ENCODE peak calls at places on chromosomes 4 and X, in ten cellular contexts. One of them, this sample, is unnamed.

GRCh38 chrX:41108007-41108683 is 22.9 kb downstream of the USP9X start:
- DNase-seq in lung: no peak
- DNase-seq in PC-3: no peak
- DNase-seq in adrenal gland: no peak
- DNase-seq in tibial artery: no peak
- DNase-seq in Caco-2: no peak
- DNase-seq in OCI-LY7: no peak
- DNase-seq in choroid plexus epithelial cell: no peak
- DNase-seq in tibial nerve: no peak
- DNase-seq in foreskin fibroblast: peak; percentile 43
- DNase-seq in this sample: no peak

GRCh38 chrX:153412746-153413720 is 1.8 kb downstream of the ZFP92 start:
- DNase-seq in lung: no peak
- DNase-seq in PC-3: no peak
- DNase-seq in adrenal gland: no peak
- DNase-seq in tibial artery: no peak
- DNase-seq in Caco-2: no peak
- DNase-seq in OCI-LY7: no peak
- DNase-seq in choroid plexus epithelial cell: peak; percentile 20
- DNase-seq in tibial nerve: no peak
- DNase-seq in foreskin fibroblast: no peak
- DNase-seq in this sample: no peak

GRCh38 chr4:168480991-168481588 is 798 bp upstream of the DDX60L start:
- DNase-seq in lung: no peak
- DNase-seq in PC-3: peak; percentile 82
- DNase-seq in adrenal gland: peak; percentile 61
- DNase-seq in tibial artery: no peak
- DNase-seq in Caco-2: peak; percentile 12
- DNase-seq in OCI-LY7: peak; percentile 4
- DNase-seq in choroid plexus epithelial cell: peak; percentile 88
- DNase-seq in tibial nerve: no peak
- DNase-seq in foreskin fibroblast: peak; percentile 82
- DNase-seq in this sample: peak; percentile 45

GRCh38 chr4:150305995-150306394 is 227.8 kb downstream of the DCLK2 start:
- DNase-seq in lung: no peak
- DNase-seq in PC-3: peak; percentile 60
- DNase-seq in adrenal gland: no peak
- DNase-seq in tibial artery: no peak
- DNase-seq in Caco-2: no peak
- DNase-seq in OCI-LY7: no peak
- DNase-seq in choroid plexus epithelial cell: peak; percentile 83
- DNase-seq in tibial nerve: no peak
- DNase-seq in foreskin fibroblast: peak; percentile 76
- DNase-seq in this sample: no peak

GRCh38 chrX:100747090-100747489 is 15.2 kb upstream of the SYTL4 start:
- DNase-seq in lung: no peak
- DNase-seq in PC-3: no peak
- DNase-seq in adrenal gland: no peak
- DNase-seq in tibial artery: no peak
- DNase-seq in Caco-2: no peak
- DNase-seq in OCI-LY7: no peak
- DNase-seq in choroid plexus epithelial cell: peak; percentile 47
- DNase-seq in tibial nerve: no peak
- DNase-seq in foreskin fibroblast: peak; percentile 17
- DNase-seq in this sample: no peak

GRCh38 chrX:18377802-18378201 is 23.3 kb upstream of the SCML2 start:
- DNase-seq in lung: no peak
- DNase-seq in PC-3: peak; percentile 54
- DNase-seq in adrenal gland: peak; percentile 57
- DNase-seq in tibial artery: no peak
- DNase-seq in Caco-2: peak; percentile 35
- DNase-seq in OCI-LY7: peak; percentile 47
- DNase-seq in choroid plexus epithelial cell: peak; percentile 36
- DNase-seq in tibial nerve: no peak
- DNase-seq in foreskin fibroblast: peak; percentile 43
- DNase-seq in this sample: no peak

GRCh38 chrX:39653656-39654055 is 444.1 kb downstream of the BCOR start:
- DNase-seq in lung: no peak
- DNase-seq in PC-3: no peak
- DNase-seq in adrenal gland: no peak
- DNase-seq in tibial artery: no peak
- DNase-seq in Caco-2: no peak
- DNase-seq in OCI-LY7: no peak
- DNase-seq in choroid plexus epithelial cell: no peak
- DNase-seq in tibial nerve: no peak
- DNase-seq in foreskin fibroblast: no peak
- DNase-seq in this sample: no peak

GRCh38 chrX:20739038-20739745 is 472.5 kb upstream of the RPS6KA3 start:
- DNase-seq in lung: no peak
- DNase-seq in PC-3: no peak
- DNase-seq in adrenal gland: no peak
- DNase-seq in tibial artery: no peak
- DNase-seq in Caco-2: no peak
- DNase-seq in OCI-LY7: no peak
- DNase-seq in choroid plexus epithelial cell: no peak
- DNase-seq in tibial nerve: no peak
- DNase-seq in foreskin fibroblast: no peak
- DNase-seq in this sample: no peak

GRCh38 chr4:149793459-149793858 is 22.2 kb downstream of the IQCM start:
- DNase-seq in lung: no peak
- DNase-seq in PC-3: peak; percentile 25
- DNase-seq in adrenal gland: no peak
- DNase-seq in tibial artery: no peak
- DNase-seq in Caco-2: no peak
- DNase-seq in OCI-LY7: no peak
- DNase-seq in choroid plexus epithelial cell: peak; percentile 13
- DNase-seq in tibial nerve: no peak
- DNase-seq in foreskin fibroblast: peak; percentile 44
- DNase-seq in this sample: no peak

GRCh38 chrX:153061732-153062131 is 5.5 kb downstream of the PNMA3 start:
- DNase-seq in lung: no peak
- DNase-seq in PC-3: peak; percentile 71
- DNase-seq in adrenal gland: no peak
- DNase-seq in tibial artery: no peak
- DNase-seq in Caco-2: no peak
- DNase-seq in OCI-LY7: no peak
- DNase-seq in choroid plexus epithelial cell: peak; percentile 44
- DNase-seq in tibial nerve: no peak
- DNase-seq in foreskin fibroblast: peak; percentile 64
- DNase-seq in this sample: no peak

GRCh38 chr4:174084542-174084941 is 198.9 kb downstream of the FBXO8 start:
- DNase-seq in lung: no peak
- DNase-seq in PC-3: no peak
- DNase-seq in adrenal gland: no peak
- DNase-seq in tibial artery: no peak
- DNase-seq in Caco-2: no peak
- DNase-seq in OCI-LY7: no peak
- DNase-seq in choroid plexus epithelial cell: no peak
- DNase-seq in tibial nerve: no peak
- DNase-seq in foreskin fibroblast: peak; percentile 47
- DNase-seq in this sample: no peak
- H3K4me3 ChIP-seq in lung: no peak overlapping the region
- H3K4me3 ChIP-seq in PC-3: no peak overlapping the region
- H3K4me3 ChIP-seq in adrenal gland: no peak overlapping the region
- H3K4me3 ChIP-seq in tibial artery: no peak overlapping the region
- H3K4me3 ChIP-seq in Caco-2: no peak overlapping the region
- H3K4me3 ChIP-seq in OCI-LY7: no peak overlapping the region
- H3K4me3 ChIP-seq in choroid plexus epithelial cell: no peak overlapping the region
- H3K4me3 ChIP-seq in tibial nerve: no peak overlapping the region
- H3K4me3 ChIP-seq in foreskin fibroblast: no peak overlapping the region
- H3K4me3 ChIP-seq in this sample: no peak overlapping the region

GRCh38 chrX:16883487-16883804 is 13.3 kb upstream of the RBBP7 start:
- DNase-seq in lung: no peak
- DNase-seq in PC-3: no peak
- DNase-seq in adrenal gland: no peak
- DNase-seq in tibial artery: no peak
- DNase-seq in Caco-2: no peak
- DNase-seq in OCI-LY7: no peak
- DNase-seq in choroid plexus epithelial cell: no peak
- DNase-seq in tibial nerve: no peak
- DNase-seq in foreskin fibroblast: no peak
- DNase-seq in this sample: no peak
- TF ChIP-seq CTCF in lung: no peak
- TF ChIP-seq CTCF in PC-3: no peak
- TF ChIP-seq CTCF in adrenal gland: no peak
- TF ChIP-seq CTCF in tibial artery: no peak
- TF ChIP-seq CTCF in Caco-2: no peak
- TF ChIP-seq CTCF in OCI-LY7: no peak
- TF ChIP-seq CTCF in choroid plexus epithelial cell: no peak
- TF ChIP-seq CTCF in tibial nerve: no peak
- TF ChIP-seq CTCF in foreskin fibroblast: no peak
- TF ChIP-seq CTCF in this sample: no peak

GRCh38 chr4:158166701-158167100 is 6.1 kb downstream of the GASK1B start:
- DNase-seq in lung: no peak
- DNase-seq in PC-3: no peak
- DNase-seq in adrenal gland: no peak
- DNase-seq in tibial artery: no peak
- DNase-seq in Caco-2: no peak
- DNase-seq in OCI-LY7: no peak
- DNase-seq in choroid plexus epithelial cell: no peak
- DNase-seq in tibial nerve: no peak
- DNase-seq in foreskin fibroblast: peak; percentile 28
- DNase-seq in this sample: no peak

GRCh38 chr4:158162637-158163036 is 10.2 kb downstream of the GASK1B start:
- DNase-seq in lung: no peak
- DNase-seq in PC-3: no peak
- DNase-seq in adrenal gland: no peak
- DNase-seq in tibial artery: no peak
- DNase-seq in Caco-2: no peak
- DNase-seq in OCI-LY7: no peak
- DNase-seq in choroid plexus epithelial cell: no peak
- DNase-seq in tibial nerve: no peak
- DNase-seq in foreskin fibroblast: no peak
- DNase-seq in this sample: no peak

GRCh38 chr4:158161561-158162354 is 11.1 kb downstream of the GASK1B start:
- DNase-seq in lung: no peak
- DNase-seq in PC-3: peak; percentile 55
- DNase-seq in adrenal gland: peak; percentile 83
- DNase-seq in tibial artery: no peak
- DNase-seq in Caco-2: no peak
- DNase-seq in OCI-LY7: no peak
- DNase-seq in choroid plexus epithelial cell: peak; percentile 84
- DNase-seq in tibial nerve: no peak
- DNase-seq in foreskin fibroblast: peak; percentile 92
- DNase-seq in this sample: no peak

GRCh38 chr4:158164849-158165248 is 8.0 kb downstream of the GASK1B start:
- DNase-seq in lung: no peak
- DNase-seq in PC-3: no peak
- DNase-seq in adrenal gland: no peak
- DNase-seq in tibial artery: no peak
- DNase-seq in Caco-2: no peak
- DNase-seq in OCI-LY7: no peak
- DNase-seq in choroid plexus epithelial cell: no peak
- DNase-seq in tibial nerve: no peak
- DNase-seq in foreskin fibroblast: peak; percentile 6
- DNase-seq in this sample: no peak

DNA sequence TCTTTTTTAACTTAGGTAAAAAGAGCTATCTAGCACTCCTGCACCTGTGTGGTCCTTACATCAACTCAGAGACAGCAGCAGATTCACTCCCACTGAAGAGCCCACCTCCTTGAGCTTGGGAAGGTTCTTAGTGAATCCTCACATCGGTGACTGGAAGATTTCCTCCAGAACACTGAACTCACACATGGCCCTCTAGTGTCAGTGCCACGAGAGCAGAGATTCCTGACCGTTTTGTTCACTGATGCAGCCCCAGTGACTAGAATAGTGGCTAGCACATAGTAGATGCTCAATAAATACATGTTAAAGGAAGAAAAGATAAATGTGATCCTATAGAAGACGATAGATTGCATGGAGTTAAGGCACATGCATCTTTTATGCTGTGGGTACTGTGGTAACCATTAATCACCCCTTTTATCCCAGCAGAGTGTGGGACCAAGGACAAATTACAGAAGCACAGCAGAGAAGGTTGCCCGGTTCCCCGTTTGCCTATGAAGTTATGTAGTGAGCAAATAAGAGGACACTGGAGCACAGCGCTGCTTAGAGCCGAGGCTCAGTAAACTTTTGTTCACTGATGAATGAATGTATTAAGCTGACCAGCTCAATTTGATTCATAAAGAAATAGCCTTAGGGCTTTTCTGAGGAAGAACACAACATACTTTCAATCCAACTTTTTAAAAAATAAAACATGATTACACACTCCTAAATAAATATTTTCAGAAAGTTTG is 8.7 kb downstream of the GASK1B start:
- DNase-seq in lung: no peak
- DNase-seq in PC-3: peak; percentile 29
- DNase-seq in adrenal gland: no peak
- DNase-seq in tibial artery: no peak
- DNase-seq in Caco-2: no peak
- DNase-seq in OCI-LY7: no peak
- DNase-seq in choroid plexus epithelial cell: no peak
- DNase-seq in tibial nerve: no peak
- DNase-seq in foreskin fibroblast: peak; percentile 45
- DNase-seq in this sample: no peak
- H3K4me3 ChIP-seq in lung: no peak overlapping the region
- H3K4me3 ChIP-seq in PC-3: no peak overlapping the region
- H3K4me3 ChIP-seq in adrenal gland: no peak overlapping the region
- H3K4me3 ChIP-seq in tibial artery: peak overlapping the region; percentile 54
- H3K4me3 ChIP-seq in Caco-2: no peak overlapping the region
- H3K4me3 ChIP-seq in OCI-LY7: no peak overlapping the region
- H3K4me3 ChIP-seq in choroid plexus epithelial cell: no peak overlapping the region
- H3K4me3 ChIP-seq in tibial nerve: no peak overlapping the region
- H3K4me3 ChIP-seq in foreskin fibroblast: no peak overlapping the region
- H3K4me3 ChIP-seq in this sample: no peak overlapping the region

GRCh38 chrX:48491809-48492208 is 15.8 kb downstream of the FTSJ1 start:
- DNase-seq in lung: no peak
- DNase-seq in PC-3: no peak
- DNase-seq in adrenal gland: no peak
- DNase-seq in tibial artery: no peak
- DNase-seq in Caco-2: no peak
- DNase-seq in OCI-LY7: no peak
- DNase-seq in choroid plexus epithelial cell: no peak
- DNase-seq in tibial nerve: no peak
- DNase-seq in foreskin fibroblast: no peak
- DNase-seq in this sample: no peak

GRCh38 chrX:48490661-48491060 is 14.7 kb downstream of the FTSJ1 start:
- DNase-seq in lung: no peak
- DNase-seq in PC-3: peak; percentile 90
- DNase-seq in adrenal gland: no peak
- DNase-seq in tibial artery: no peak
- DNase-seq in Caco-2: no peak
- DNase-seq in OCI-LY7: no peak
- DNase-seq in choroid plexus epithelial cell: no peak
- DNase-seq in tibial nerve: no peak
- DNase-seq in foreskin fibroblast: peak; percentile 63
- DNase-seq in this sample: no peak

GRCh38 chrX:48492293-48492910 is 16.4 kb upstream of the PORCN start:
- DNase-seq in lung: no peak
- DNase-seq in PC-3: peak; percentile 40
- DNase-seq in adrenal gland: no peak
- DNase-seq in tibial artery: no peak
- DNase-seq in Caco-2: no peak
- DNase-seq in OCI-LY7: no peak
- DNase-seq in choroid plexus epithelial cell: peak; percentile 53
- DNase-seq in tibial nerve: no peak
- DNase-seq in foreskin fibroblast: peak; percentile 77
- DNase-seq in this sample: no peak

GRCh38 chrX:48496660-48497059 is 12.1 kb upstream of the PORCN start:
- DNase-seq in lung: no peak
- DNase-seq in PC-3: peak; percentile 22
- DNase-seq in adrenal gland: no peak
- DNase-seq in tibial artery: no peak
- DNase-seq in Caco-2: no peak
- DNase-seq in OCI-LY7: no peak
- DNase-seq in choroid plexus epithelial cell: peak; percentile 21
- DNase-seq in tibial nerve: no peak
- DNase-seq in foreskin fibroblast: peak; percentile 54
- DNase-seq in this sample: no peak

GRCh38 chrX:48493890-48494364 is 14.9 kb upstream of the PORCN start:
- DNase-seq in lung: no peak
- DNase-seq in PC-3: peak; percentile 48
- DNase-seq in adrenal gland: peak; percentile 67
- DNase-seq in tibial artery: no peak
- DNase-seq in Caco-2: peak; percentile 36
- DNase-seq in OCI-LY7: no peak
- DNase-seq in choroid plexus epithelial cell: peak; percentile 74
- DNase-seq in tibial nerve: no peak
- DNase-seq in foreskin fibroblast: peak; percentile 60
- DNase-seq in this sample: no peak
- TF ChIP-seq CTCF in lung: no peak
- TF ChIP-seq CTCF in PC-3: peak; percentile 59
- TF ChIP-seq CTCF in adrenal gland: peak; percentile 23
- TF ChIP-seq CTCF in tibial artery: no peak
- TF ChIP-seq CTCF in Caco-2: peak; percentile 18
- TF ChIP-seq CTCF in OCI-LY7: peak; percentile 54
- TF ChIP-seq CTCF in choroid plexus epithelial cell: peak; percentile 62
- TF ChIP-seq CTCF in tibial nerve: no peak
- TF ChIP-seq CTCF in foreskin fibroblast: no peak
- TF ChIP-seq CTCF in this sample: no peak

This sample was measured in colonic mucosa.